ENCODE peak calls at places on chromosomes 1 and 21, in eight cellular contexts. A is GDM1, E is ELF-1, Y is PC-3, B is fibroblast of mammary gland, G is WTC11, U is pancreas, L is G401. I is an unnamed sample.
A peak's percentile ranks its signal among the peaks of the same experiment; 100 is the strongest.

GRCh38 chr1:11394592-11395229 is 84.2 kb upstream of the DISP3 start:
- DNase-seq in A (no peak), E (no peak), Y (no peak), B (no peak), G (no peak), U (no peak), L (no peak), I (no peak)

GRCh38 chr1:165376041-165376810 is 19.7 kb upstream of the LMX1A start:
- DNase-seq in A (no peak), E (peak; percentile 86), Y (peak; percentile 94), B (peak; percentile 96), G (peak; percentile 79), U (peak; percentile 31), L (peak; percentile 47), I (peak; percentile 91)

GRCh38 chr1:65141394-65141793 is 6.6 kb upstream of the AK4 start:
- DNase-seq in A (no peak), E (peak; percentile 6), Y (peak; percentile 70), B (peak; percentile 79), G (no peak), U (no peak), L (no peak), I (no peak)

GRCh38 chr1:40898434-40898900 is 36.3 kb upstream of the CITED4 start:
- DNase-seq in A (no peak), E (no peak), Y (peak; percentile 54), B (peak; percentile 35), G (no peak), U (peak; percentile 20), L (no peak), I (no peak)

GRCh38 chr1:6167391-6168303 is 12.5 kb downstream of the CHD5 start:
- DNase-seq in A (no peak), E (no peak), Y (no peak), B (no peak), G (no peak), U (no peak), L (no peak), I (no peak)

GRCh38 chr1:116261227-116261626 is 111.8 kb upstream of the ATP1A1 start:
- DNase-seq in A (no peak), E (peak; percentile 73), Y (no peak), B (peak; percentile 2), G (no peak), U (no peak), L (no peak), I (no peak)

GRCh38 chr1:77430966-77431735 is 149.3 kb downstream of the AK5 start:
- DNase-seq in A (no peak), E (no peak), Y (no peak), B (no peak), G (no peak), U (no peak), L (no peak), I (no peak)

GRCh38 chr21:14541840-14542495 is 4.1 kb downstream of the SAMSN1 start:
- DNase-seq in A (no peak), E (no peak), Y (no peak), B (no peak), G (no peak), U (no peak), L (no peak), I (no peak)

GRCh38 chr1:51569284-51570062 is 47.4 kb upstream of the OSBPL9 start:
- DNase-seq in A (peak; percentile 73), E (peak; percentile 81), Y (peak; percentile 98), B (peak; percentile 72), G (no peak), U (peak; percentile 18), L (peak; percentile 10), I (no peak)

GRCh38 chr1:24345334-24345733 is 26.2 kb downstream of the GRHL3 start:
- DNase-seq in A (no peak), E (no peak), Y (peak; percentile 23), B (no peak), G (no peak), U (no peak), L (no peak), I (no peak)

GRCh38 chr1:97350662-97351061 is 570.2 kb downstream of the DPYD start:
- DNase-seq in A (no peak), E (no peak), Y (peak; percentile 7), B (peak; percentile 35), G (no peak), U (no peak), L (no peak), I (no peak)

GRCh38 chr21:37273440-37273839 is 6.3 kb upstream of the VPS26C start:
- DNase-seq in A (no peak), E (no peak), Y (no peak), B (no peak), G (no peak), U (no peak), L (no peak), I (no peak)

GRCh38 chr1:214448536-214448935 is 102.9 kb downstream of the PTPN14 start:
- DNase-seq in A (no peak), E (no peak), Y (no peak), B (no peak), G (no peak), U (no peak), L (no peak), I (no peak)

GRCh38 chr1:177589166-177589565 is 380.7 kb downstream of the SEC16B start:
- DNase-seq in A (no peak), E (no peak), Y (no peak), B (no peak), G (no peak), U (no peak), L (no peak), I (no peak)

GRCh38 chr1:147762233-147763024 is 2.0 kb upstream of the GJA5 start:
- DNase-seq in A (no peak), E (no peak), Y (peak; percentile 89), B (no peak), G (no peak), U (no peak), L (no peak), I (no peak)

GRCh38 chr1:118973536-118974160 is 14.5 kb downstream of the TBX15 start:
- DNase-seq in A (no peak), E (no peak), Y (no peak), B (peak; percentile 79), G (no peak), U (no peak), L (no peak), I (no peak)

GRCh38 chr1:40862008-40862863 is at the start of gene CITED4:
- DNase-seq in A (peak; percentile 86), E (peak; percentile 98), Y (peak; percentile 96), B (peak; percentile 88), G (peak; percentile 98), U (peak; percentile 96), L (peak; percentile 96), I (peak; percentile 99)

GRCh38 chr1:25037174-25038074 is 107.3 kb upstream of the RUNX3 start:
- DNase-seq in A (peak; percentile 69), E (peak; percentile 66), Y (peak; percentile 68), B (peak; percentile 19), G (peak; percentile 75), U (no peak), L (peak; percentile 14), I (no peak)

GRCh38 chr1:66395202-66396061 is 138.5 kb upstream of the SGIP1 start:
- DNase-seq in A (no peak), E (no peak), Y (no peak), B (peak; percentile 37), G (no peak), U (no peak), L (no peak), I (no peak)

I was measured in cardiac septum.